ENCODE peak calls at places on chromosomes 1 and 21, in six cellular contexts. P is heart left ventricle, W is IMR-90, Y is right atrium auricular region, D is mucosa of descending colon, U is transverse colon. I is an unnamed sample. For H3K36me3, the result is how much of the 10 kb centered on the place peaks cover.

GRCh38 chr21:26565105-26565504 is 8.0 kb downstream of the CYYR1 start:
- DNase-seq in U (no peak), W (no peak), D (no peak), Y (no peak), P (no peak), I (no peak)

GRCh38 chr21:39313042-39313456 is 383 bp downstream of the BRWD1 start:
- DNase-seq in D (peak), Y (no peak), P (no peak), U (peak), W (no peak), I (peak)

GRCh38 chr1:23422313-23422877 is 2.2 kb downstream of the TCEA3 start:
- DNase-seq in U (peak), W (peak), D (peak), P (peak), Y (peak), I (peak)

GRCh38 chr1:246784621-246785535 is 60.7 kb downstream of the SCCPDH start:
- DNase-seq in D (no peak), U (no peak), W (peak), Y (no peak), P (no peak), I (peak)

GRCh38 chr1:12173631-12174121 is 6.9 kb downstream of the TNFRSF1B start:
- DNase-seq in U (peak), W (peak), D (peak), P (peak), Y (no peak), I (no peak)

GRCh38 chr21:15682182-15682895 is 47.4 kb upstream of the USP25 start:
- DNase-seq in U (no peak), Y (no peak), P (no peak), D (no peak), W (peak), I (peak)

GRCh38 chr1:19083081-19083480 is 126.6 kb upstream of the IFFO2 start:
- DNase-seq in Y (no peak), W (peak), D (no peak), U (no peak), P (no peak), I (peak)

GRCh38 chr1:163535807-163536206 is 214.1 kb downstream of the NUF2 start:
- DNase-seq in D (no peak), P (no peak), W (peak), U (no peak), Y (no peak), I (peak)

GRCh38 chr1:244436336-244437102 is 15.2 kb downstream of the ADSS2 start:
- DNase-seq in D (no peak), W (peak), U (no peak), P (no peak), Y (no peak), I (peak)

GRCh38 chr1:56495538-56495937 is 83.8 kb downstream of the PLPP3 start:
- DNase-seq in D (no peak), W (no peak), P (no peak), Y (no peak), U (no peak), I (no peak)

GRCh38 chr1:165355977-165356811 is at the start of gene LMX1A:
- DNase-seq in Y (no peak), P (peak), W (no peak), U (peak), D (peak), I (no peak)

GRCh38 chr1:51850420-51851297 is 27.9 kb downstream of the NRDC start:
- DNase-seq in P (peak), W (no peak), U (no peak), Y (no peak), D (no peak), I (no peak)

GRCh38 chr1:168408531-168409242 is 128.0 kb downstream of the TBX19 start:
- DNase-seq in U (no peak), D (no peak), P (no peak), Y (no peak), W (peak), I (peak)

GRCh38 chr1:28517649-28517999 is 11.8 kb downstream of the RCC1 start:
- DNase-seq in U (no peak), W (peak), P (no peak), D (no peak), Y (no peak), I (no peak)

GRCh38 chr1:182786223-182787001 is 3.2 kb upstream of the NPL start:
- DNase-seq in Y (peak), D (peak), U (peak), P (peak), W (peak), I (peak)

GRCh38 chr1:30475966-30476365 is 247.4 kb downstream of the MATN1 start:
- DNase-seq in Y (no peak), U (no peak), D (no peak), P (no peak), W (no peak), I (no peak)

GRCh38 chr1:15734296-15734695 is 1.8 kb upstream of the SLC25A34 start:
- DNase-seq in W (no peak), P (no peak), U (no peak), Y (no peak), D (no peak), I (no peak)
- H3K36me3 ChIP-seq in W (half or more), P (half or more), U (under half), Y (half or more), D (under half), I (under half)

GRCh38 chr21:42846221-42846620 is 33.1 kb downstream of the WDR4 start:
- DNase-seq in D (peak), Y (no peak), U (no peak), P (no peak), W (no peak), I (no peak)
- H3K36me3 ChIP-seq in D (under half), Y (under half), U (under half), P (half or more), W (half or more), I (under half)

DNA sequence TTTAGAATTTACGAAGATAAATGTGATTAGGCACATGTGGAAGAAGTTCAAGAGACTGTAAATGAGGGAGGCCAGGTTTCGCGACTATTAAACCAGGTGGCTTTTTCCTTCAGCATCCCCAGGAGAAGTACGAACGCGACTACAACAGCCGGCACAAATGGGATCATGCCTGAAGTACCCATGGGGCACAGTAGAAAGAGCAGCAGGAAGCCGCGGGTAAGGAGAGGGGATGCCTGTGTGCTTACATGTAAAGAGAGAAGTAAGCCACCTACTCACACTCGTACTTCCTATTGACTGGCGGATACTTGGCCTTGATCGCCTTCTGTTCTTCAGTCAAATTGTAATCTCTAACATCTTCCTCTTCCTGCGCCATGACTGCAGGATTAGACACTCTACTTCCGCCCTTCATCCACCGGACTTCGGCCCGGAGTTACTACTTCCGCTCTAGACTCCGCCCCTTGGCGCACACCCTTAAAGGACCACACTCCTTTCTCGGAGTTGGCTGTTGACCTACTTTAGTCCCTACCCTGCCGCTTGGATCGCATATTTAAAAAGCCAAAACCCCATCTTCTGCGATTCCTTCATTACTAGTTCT is at the start of gene ZBTB8OS:
- DNase-seq in P (peak), U (peak), W (peak), D (peak), Y (peak), I (peak)
- H3K36me3 ChIP-seq in P (under half), U (under half), W (under half), D (under half), Y (under half), I (under half)

DNA sequence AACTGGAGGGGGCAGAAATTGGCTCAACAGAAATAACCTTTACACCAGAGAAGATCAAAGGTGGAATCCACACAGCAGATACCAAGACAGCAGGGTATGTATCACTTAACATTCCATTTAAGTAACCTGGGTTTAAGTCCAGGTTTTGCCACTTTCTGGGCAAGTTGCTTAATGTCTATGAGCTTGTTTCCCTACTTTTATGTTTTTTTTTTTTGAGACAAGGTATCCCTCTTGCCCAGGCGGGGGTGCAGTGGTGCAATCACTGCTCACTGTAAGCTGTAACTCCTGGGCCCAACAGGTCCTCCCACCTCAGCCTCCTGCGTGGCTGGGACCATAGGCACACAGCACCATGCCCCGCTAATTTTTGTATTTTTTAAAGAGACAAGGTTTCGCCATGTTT is 2.2 kb downstream of the RTCA start:
- DNase-seq in P (no peak), W (no peak), U (no peak), Y (no peak), D (no peak), I (no peak)
- H3K36me3 ChIP-seq in P (half or more), W (under half), U (under half), Y (under half), D (under half), I (under half)

GRCh38 chr1:154481058-154481457 is 21.0 kb upstream of the TDRD10 start:
- DNase-seq in P (no peak), D (no peak), W (no peak), U (no peak), Y (no peak), I (no peak)

GRCh38 chr1:154479764-154480421 is 22.1 kb upstream of the TDRD10 start:
- DNase-seq in P (peak), Y (peak), D (no peak), W (peak), U (peak), I (peak)

GRCh38 chr1:154476791-154477190 is 25.2 kb upstream of the TDRD10 start:
- DNase-seq in U (peak), P (no peak), Y (no peak), D (no peak), W (no peak), I (no peak)

GRCh38 chr1:154478013-154478412 is 24.0 kb upstream of the TDRD10 start:
- DNase-seq in Y (no peak), W (no peak), D (peak), U (peak), P (no peak), I (no peak)

GRCh38 chr1:154478639-154479038 is 23.4 kb upstream of the TDRD10 start:
- DNase-seq in Y (no peak), U (peak), W (peak), P (no peak), D (no peak), I (no peak)
- H3K36me3 ChIP-seq in Y (under half), U (under half), W (under half), P (under half), D (under half), I (under half)

GRCh38 chr1:171590022-171590421 is 32.0 kb upstream of the MYOCOS start:
- DNase-seq in D (no peak), W (peak), P (no peak), Y (no peak), U (no peak), I (peak)
- H3K36me3 ChIP-seq in D (under half), W (under half), P (half or more), Y (half or more), U (under half), I (half or more)

DNA sequence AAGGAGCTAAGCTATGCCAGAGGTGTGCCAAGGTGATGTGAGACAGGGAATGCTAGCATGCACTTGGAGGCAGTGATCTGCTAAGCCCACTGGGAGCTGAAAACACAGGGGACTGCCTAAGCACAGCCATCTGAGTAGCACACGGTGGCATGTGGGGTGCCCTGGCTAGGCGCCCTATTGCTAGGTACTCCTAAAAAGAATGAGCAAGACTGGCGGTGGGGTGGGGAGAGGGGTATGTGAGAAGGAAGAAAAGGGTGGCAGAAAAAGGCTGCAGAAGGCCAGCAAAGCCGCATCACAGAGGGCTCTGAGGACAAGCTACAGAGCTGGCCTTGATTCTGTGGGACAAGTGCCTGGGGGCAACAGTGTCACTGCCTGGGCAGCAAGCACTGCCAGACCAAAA is 23.9 kb downstream of the PARP1 start:
- DNase-seq in W (no peak), U (no peak), P (no peak), D (no peak), Y (no peak), I (no peak)
- H3K36me3 ChIP-seq in W (half or more), U (under half), P (half or more), D (under half), Y (half or more), I (half or more)